ENCODE peak calls at places on chromosome 6, in four cellular contexts. X is neuronal stem cell, M is H1, O is mesenchymal stem cell. Y is an unnamed sample.

GRCh38 chr6:106161475-106161874 is 75.3 kb downstream of the PRDM1 start:
- DNase-seq in X (no peak), M (no peak), O (no peak), Y (no peak)

GRCh38 chr6:13664703-13665352 is 46.8 kb downstream of the RANBP9 start:
- DNase-seq in X (no peak), M (no peak), O (peak), Y (no peak)

GRCh38 chr6:133567656-133568055 is 321.3 kb upstream of the TCF21 start:
- DNase-seq in X (no peak), M (no peak), O (no peak), Y (no peak)

GRCh38 chr6:138999949-139000725 is 12.1 kb upstream of the REPS1 start:
- DNase-seq in X (no peak), M (no peak), O (peak), Y (no peak)

GRCh38 chr6:8556370-8557018 is 121.1 kb upstream of the SLC35B3 start:
- DNase-seq in X (no peak), M (no peak), O (peak), Y (no peak)

GRCh38 chr6:166338854-166339253 is 3.5 kb downstream of the SFT2D1 start:
- DNase-seq in X (no peak), M (no peak), O (no peak), Y (no peak)

GRCh38 chr6:14126250-14126649 is 8.7 kb downstream of the CD83 start:
- DNase-seq in X (no peak), M (no peak), O (no peak), Y (no peak)

GRCh38 chr6:3773696-3774298 is 22.3 kb upstream of the PXDC1 start:
- DNase-seq in X (no peak), M (no peak), O (no peak), Y (no peak)

GRCh38 chr6:127869772-127870404 is 31.0 kb downstream of the THEMIS start:
- DNase-seq in X (no peak), M (no peak), O (no peak), Y (no peak)

GRCh38 chr6:134619789-134620188 is 301.9 kb upstream of the SGK1 start:
- DNase-seq in X (no peak), M (no peak), O (peak), Y (no peak)

GRCh38 chr6:170147832-170148708 is 142.8 kb downstream of the DLL1 start:
- DNase-seq in X (no peak), M (no peak), O (no peak), Y (peak)

GRCh38 chr6:44201200-44201599 is 15.5 kb upstream of the MYMX start:
- DNase-seq in X (no peak), M (no peak), O (no peak), Y (no peak)

GRCh38 chr6:140001851-140002301 is 627.4 kb upstream of the CITED2 start:
- DNase-seq in X (no peak), M (no peak), O (no peak), Y (no peak)

GRCh38 chr6:140697585-140697984 is 1323.1 kb upstream of the CITED2 start:
- DNase-seq in X (no peak), M (no peak), O (no peak), Y (no peak)

GRCh38 chr6:90497411-90497810 is 89.5 kb downstream of the MAP3K7 start:
- DNase-seq in X (no peak), M (no peak), O (no peak), Y (no peak)

GRCh38 chr6:87161299-87161698 is 5.9 kb downstream of the ZNF292 start:
- DNase-seq in X (no peak), M (no peak), O (no peak), Y (no peak)

GRCh38 chr6:41561386-41561785 is 15.2 kb downstream of the FOXP4 start:
- DNase-seq in X (no peak), M (no peak), O (no peak), Y (no peak)

GRCh38 chr6:15325540-15325955 is 79.7 kb downstream of the JARID2 start:
- DNase-seq in X (no peak), M (no peak), O (no peak), Y (no peak)
- H3K4ac ChIP-seq in X (no peak), M (no peak), O (no peak), Y (no peak)

DNA sequence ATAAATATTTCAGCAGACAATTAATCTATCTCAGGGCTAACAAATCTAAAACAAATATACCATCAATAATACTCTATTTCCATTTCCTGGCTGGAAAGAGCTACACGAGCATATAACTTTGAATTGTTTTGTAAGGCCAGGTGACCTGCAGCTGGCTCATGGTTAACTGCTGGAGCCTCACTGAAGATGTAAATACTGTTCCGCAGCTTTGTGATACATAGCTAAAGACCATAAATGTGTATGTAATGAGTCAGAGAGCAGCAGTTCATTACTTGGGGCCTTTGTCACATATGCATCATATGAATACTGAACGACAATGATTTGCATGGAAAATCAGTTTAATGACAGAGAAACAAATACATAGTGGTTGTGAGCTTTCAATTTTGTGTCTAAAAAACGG is 109.4 kb upstream of the CCN2 start:
- DNase-seq in X (no peak), M (no peak), O (peak), Y (no peak)
- H4K8ac ChIP-seq in X (no peak), M (no peak), O (no peak), Y (no peak)

DNA sequence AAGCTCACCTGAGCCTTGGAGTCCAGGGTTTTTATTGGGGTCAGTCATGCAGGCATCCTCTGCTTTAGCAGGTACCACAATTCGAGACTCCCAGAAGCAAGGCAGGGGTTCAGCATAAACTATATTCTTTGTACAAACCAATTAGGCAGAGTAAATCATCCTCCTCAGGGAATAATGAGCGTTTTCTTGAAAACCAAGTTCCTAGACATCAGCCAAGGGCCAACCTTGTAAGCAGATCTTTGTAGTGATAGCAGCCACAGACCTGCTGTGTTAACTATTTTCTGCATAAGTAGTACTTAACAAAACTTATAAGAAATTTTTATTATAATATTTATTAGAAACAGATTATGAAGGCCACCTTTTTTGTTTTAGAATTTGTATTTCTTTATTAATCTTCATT is 74.7 kb downstream of the STXBP5 start:
- DNase-seq in X (no peak), M (no peak), O (no peak), Y (no peak)
- H3K4ac ChIP-seq in X (no peak), M (no peak), O (no peak), Y (no peak)

GRCh38 chr6:35483892-35484645 is 12.8 kb downstream of the TEAD3 start:
- DNase-seq in X (no peak), M (no peak), O (no peak), Y (no peak)

GRCh38 chr6:35484921-35485392 is 11.9 kb downstream of the TEAD3 start:
- DNase-seq in X (no peak), M (peak), O (no peak), Y (peak)

GRCh38 chr6:35487653-35488516 is 9.0 kb downstream of the TEAD3 start:
- DNase-seq in X (no peak), M (peak), O (no peak), Y (peak)

GRCh38 chr6:35485402-35485877 is 11.4 kb downstream of the TEAD3 start:
- DNase-seq in X (peak), M (peak), O (peak), Y (peak)

DNA sequence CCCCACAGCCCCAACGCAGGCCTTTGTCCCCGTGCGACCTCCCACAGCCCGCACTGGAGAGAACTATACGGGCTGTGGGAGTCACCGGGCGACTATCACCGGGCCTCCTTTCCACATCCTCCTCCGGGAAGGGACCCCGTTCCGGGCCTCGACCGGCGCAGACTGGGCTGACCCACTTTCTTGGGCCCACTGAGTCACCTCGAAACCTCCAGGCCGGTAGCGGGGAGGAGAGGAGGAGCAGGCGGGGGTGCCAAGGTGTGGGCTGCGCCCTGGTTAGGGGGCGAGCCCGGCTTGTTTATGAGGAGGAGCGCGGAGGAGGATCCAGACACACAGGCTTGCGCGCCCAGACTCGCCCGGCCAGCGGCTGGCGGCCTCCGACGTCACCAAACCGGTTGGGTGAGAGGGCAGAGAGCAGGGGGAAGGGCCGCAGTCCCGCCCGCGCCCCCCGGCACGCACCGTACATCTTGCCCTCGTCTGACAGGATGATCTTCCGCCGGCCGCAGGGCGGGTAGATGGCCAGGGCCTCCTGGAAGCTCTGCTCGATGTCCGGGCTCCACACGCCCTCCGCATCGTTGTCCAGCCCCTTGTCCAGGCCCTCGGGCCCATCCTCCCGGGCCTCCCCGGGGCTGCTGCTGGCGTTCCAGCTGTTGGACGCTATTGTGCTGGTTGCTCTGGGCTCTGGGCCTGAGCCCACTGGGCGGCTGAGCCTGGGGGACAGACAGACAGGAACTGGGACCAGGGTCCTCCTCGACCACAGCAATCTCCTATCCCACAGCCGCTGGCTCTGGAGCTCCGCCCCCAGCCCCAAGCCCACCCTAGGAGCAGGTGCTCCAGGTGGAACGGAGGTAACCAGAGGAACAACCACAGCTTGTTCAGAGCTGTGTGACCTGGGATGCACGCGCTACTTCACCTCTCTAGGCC is 10.6 kb downstream of the TEAD3 start:
- DNase-seq in X (no peak), M (peak), O (peak), Y (peak)
- H4K8ac ChIP-seq in X (no peak), M (peak), O (peak), Y (no peak)

GRCh38 chr6:30819287-30819917 is 64.9 kb upstream of the DDR1 start:
- DNase-seq in X (no peak), M (no peak), O (no peak), Y (no peak)

GRCh38 chr6:30821862-30822784 is 62.2 kb upstream of the DDR1 start:
- DNase-seq in X (no peak), M (no peak), O (peak), Y (no peak)

GRCh38 chr6:30818426-30818841 is 65.9 kb upstream of the DDR1 start:
- DNase-seq in X (no peak), M (no peak), O (peak), Y (no peak)

GRCh38 chr6:30816791-30817739 is 67.3 kb upstream of the DDR1 start:
- DNase-seq in X (no peak), M (no peak), O (no peak), Y (no peak)

GRCh38 chr6:30820196-30820595 is 64.1 kb upstream of the DDR1 start:
- DNase-seq in X (no peak), M (no peak), O (peak), Y (no peak)
- H3K4ac ChIP-seq in X (no peak), M (no peak), O (peak), Y (no peak)

GRCh38 chr6:21323577-21323976 is 270.0 kb upstream of the SOX4 start:
- DNase-seq in X (no peak), M (no peak), O (no peak), Y (no peak)
- H4K8ac ChIP-seq in X (no peak), M (no peak), O (no peak), Y (no peak)

GRCh38 chr6:38594008-38594665 is 45.6 kb downstream of the BTBD9 start:
- DNase-seq in X (no peak), M (no peak), O (no peak), Y (no peak)

GRCh38 chr6:38599966-38600550 is 39.7 kb downstream of the BTBD9 start:
- DNase-seq in X (no peak), M (no peak), O (peak), Y (no peak)

GRCh38 chr6:38603966-38604365 is 35.8 kb downstream of the BTBD9 start:
- DNase-seq in X (no peak), M (no peak), O (peak), Y (no peak)

GRCh38 chr6:38603492-38603891 is 36.2 kb downstream of the BTBD9 start:
- DNase-seq in X (no peak), M (no peak), O (no peak), Y (no peak)

GRCh38 chr6:38599261-38599660 is 40.5 kb downstream of the BTBD9 start:
- DNase-seq in X (no peak), M (no peak), O (no peak), Y (no peak)
- H3K4ac ChIP-seq in X (no peak), M (no peak), O (no peak), Y (no peak)

GRCh38 chr6:77092971-77093370 is 370.3 kb downstream of the HTR1B start:
- DNase-seq in X (no peak), M (no peak), O (peak), Y (no peak)
- H4K8ac ChIP-seq in X (no peak), M (no peak), O (no peak), Y (no peak)